ENCODE peak calls at places on chromosome X, in eight cellular contexts. O is uterus, R is thyroid gland, U is SK-N-SH, F is A549, Z is esophagus muscularis mucosa, T is cardiac muscle cell, A is gastrocnemius medialis. H is an unnamed sample. For H3K4me1, the result is how much of the 10 kb centered on the place peaks cover.

GRCh38 chrX:2325076-2325784 is 175.5 kb downstream of the DHRSX start:
- DNase-seq in O (peak), R (peak), U (peak), F (no peak), Z (no peak), T (peak), A (peak), H (peak)

GRCh38 chrX:17584248-17584681 is 153.0 kb upstream of the SCML1 start:
- DNase-seq in O (no peak), R (no peak), U (no peak), F (no peak), Z (no peak), T (peak), A (no peak), H (no peak)

GRCh38 chrX:8627796-8628195 is 104.1 kb downstream of the ANOS1 start:
- DNase-seq in O (no peak), R (no peak), U (no peak), F (no peak), Z (no peak), T (peak), A (no peak), H (no peak)

GRCh38 chrX:11759461-11760311 is 1.6 kb downstream of the MSL3 start:
- DNase-seq in O (peak), R (peak), U (peak), F (peak), Z (peak), T (peak), A (peak), H (peak)

GRCh38 chrX:19791562-19791961 is 95.8 kb downstream of the SH3KBP1 start:
- DNase-seq in O (no peak), R (no peak), U (no peak), F (no peak), Z (no peak), T (peak), A (no peak), H (no peak)

GRCh38 chrX:41116948-41117347 is 31.7 kb downstream of the USP9X start:
- DNase-seq in O (no peak), R (no peak), U (no peak), F (no peak), Z (no peak), T (no peak), A (no peak), H (no peak)

GRCh38 chrX:7068939-7069367 is 78.6 kb upstream of the STS start:
- DNase-seq in O (no peak), R (no peak), U (peak), F (no peak), Z (no peak), T (peak), A (no peak), H (no peak)

GRCh38 chrX:75230296-75230695 is 43.6 kb upstream of the UPRT start:
- DNase-seq in O (no peak), R (no peak), U (no peak), F (no peak), Z (no peak), T (no peak), A (no peak), H (no peak)

GRCh38 chrX:68432648-68433047 is 647 bp downstream of the OPHN1 start:
- DNase-seq in O (peak), R (no peak), U (peak), F (no peak), Z (no peak), T (no peak), A (no peak), H (no peak)

GRCh38 chrX:150060406-150060805 is 122.1 kb upstream of the EOLA2 start:
- DNase-seq in O (no peak), R (no peak), U (no peak), F (no peak), Z (no peak), T (no peak), A (no peak), H (no peak)

GRCh38 chrX:149638860-149639259 is 7.3 kb upstream of the TMEM185A start:
- DNase-seq in O (no peak), R (no peak), U (no peak), F (no peak), Z (no peak), T (no peak), A (no peak), H (no peak)

GRCh38 chrX:9326369-9326768 is 138.5 kb upstream of the TBL1X start:
- DNase-seq in O (no peak), R (no peak), U (no peak), F (no peak), Z (no peak), T (no peak), A (no peak), H (no peak)

GRCh38 chrX:141341341-141341740 is 99.0 kb upstream of the SPANXC start:
- DNase-seq in O (no peak), R (no peak), U (no peak), F (peak), Z (no peak), T (peak), A (no peak), H (no peak)

GRCh38 chrX:30570505-30570904 is 7.1 kb downstream of the TASL start:
- DNase-seq in O (no peak), R (no peak), U (peak), F (no peak), Z (no peak), T (peak), A (no peak), H (no peak)

GRCh38 chrX:110086162-110086915 is 83.4 kb downstream of the TMEM164 start:
- DNase-seq in O (no peak), R (no peak), U (no peak), F (no peak), Z (no peak), T (no peak), A (no peak), H (no peak)

GRCh38 chrX:129777218-129777768 is 2.5 kb upstream of the SASH3 start:
- DNase-seq in O (no peak), R (peak), U (no peak), F (no peak), Z (no peak), T (no peak), A (no peak), H (no peak)

GRCh38 chrX:114964374-114964773 is 53.0 kb downstream of the IL13RA2 start:
- DNase-seq in O (no peak), R (no peak), U (no peak), F (no peak), Z (no peak), T (peak), A (no peak), H (no peak)

GRCh38 chrX:153885968-153886903 is at the start of gene L1CAM:
- DNase-seq in O (no peak), R (no peak), U (peak), F (no peak), Z (no peak), T (no peak), A (no peak), H (no peak)
- H3K4me1 ChIP-seq in O (under half), R (under half), U (under half), F (under half), Z (under half), T (under half), A (under half), H (under half)

GRCh38 chrX:96763608-96764007 is 79.0 kb downstream of the DIAPH2 start:
- DNase-seq in O (no peak), R (no peak), U (peak), F (no peak), Z (no peak), T (no peak), A (no peak), H (no peak)
- H3K4me1 ChIP-seq in O (under half), R (under half), U (under half), F (under half), Z (under half), T (under half), A (under half), H (under half)

GRCh38 chrX:112822892-112823291 is 17.7 kb downstream of the AMOT start:
- DNase-seq in O (no peak), R (no peak), U (no peak), F (no peak), Z (no peak), T (no peak), A (no peak), H (no peak)

GRCh38 chrX:112830540-112830939 is 10.1 kb downstream of the AMOT start:
- DNase-seq in O (no peak), R (no peak), U (no peak), F (no peak), Z (no peak), T (no peak), A (peak), H (no peak)

GRCh38 chrX:112832481-112833095 is 8.0 kb downstream of the AMOT start:
- DNase-seq in O (no peak), R (peak), U (no peak), F (no peak), Z (no peak), T (no peak), A (peak), H (no peak)

GRCh38 chrX:112826020-112826419 is 14.6 kb downstream of the AMOT start:
- DNase-seq in O (no peak), R (no peak), U (no peak), F (no peak), Z (no peak), T (no peak), A (no peak), H (no peak)

DNA sequence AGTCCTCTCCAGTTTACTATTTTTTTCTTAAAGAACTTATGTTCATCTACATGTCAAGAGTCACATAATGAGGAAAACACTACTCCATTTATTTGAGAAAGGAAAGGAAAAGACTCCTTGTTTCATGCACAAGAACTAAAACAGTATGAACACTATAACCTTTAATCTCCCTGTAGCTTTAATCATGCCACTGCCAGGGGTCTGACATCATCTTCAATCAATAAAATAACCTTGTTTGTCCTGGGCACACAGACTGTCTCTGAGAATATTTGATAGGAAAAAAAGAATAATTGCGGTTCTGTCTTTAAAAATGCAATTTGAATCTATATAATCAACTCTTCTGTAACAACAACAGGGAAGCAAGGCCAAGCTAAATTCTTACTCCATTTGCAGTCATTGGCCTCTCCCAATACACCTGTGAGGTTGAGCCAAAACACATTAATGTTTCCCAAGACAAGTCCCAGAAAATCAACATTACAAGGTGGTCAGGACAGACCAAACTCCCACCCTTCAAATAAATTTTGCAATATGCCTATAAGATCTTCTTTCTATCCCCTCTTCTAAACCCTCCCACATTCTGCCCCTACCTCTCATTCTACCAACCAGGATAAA is 13.2 kb downstream of the AMOT start:
- DNase-seq in O (no peak), R (no peak), U (no peak), F (no peak), Z (no peak), T (no peak), A (no peak), H (no peak)
- H3K4me1 ChIP-seq in O (under half), R (under half), U (under half), F (under half), Z (under half), T (under half), A (under half), H (under half)

GRCh38 chrX:38878674-38879375 is 77.6 kb downstream of the MID1IP1 start:
- DNase-seq in O (no peak), R (no peak), U (no peak), F (no peak), Z (no peak), T (no peak), A (no peak), H (no peak)
- H3K4me1 ChIP-seq in O (under half), R (under half), U (under half), F (under half), Z (under half), T (under half), A (under half), H (under half)

DNA sequence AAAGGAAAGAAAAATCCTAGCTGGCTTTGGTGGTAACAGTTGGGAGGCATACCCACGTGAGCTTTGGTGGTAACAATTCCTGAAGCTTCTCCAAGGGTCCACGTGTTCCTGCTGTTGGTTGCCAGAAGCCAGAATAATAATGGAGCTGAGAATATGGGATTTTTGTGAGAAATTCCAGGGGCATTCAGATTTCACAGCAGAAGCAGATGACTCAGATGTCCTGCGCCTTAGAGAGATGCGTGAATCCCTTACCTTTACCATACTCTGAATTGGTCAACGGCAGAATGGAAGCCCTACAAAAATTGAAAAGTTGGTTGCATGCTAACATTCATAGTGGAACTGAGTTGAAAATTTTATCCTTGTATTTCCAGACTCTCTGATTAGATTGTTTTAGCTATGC is 28.8 kb downstream of the PHEX start:
- DNase-seq in O (no peak), R (no peak), U (no peak), F (no peak), Z (no peak), T (peak), A (no peak), H (no peak)
- H3K4me1 ChIP-seq in O (under half), R (under half), U (under half), F (under half), Z (under half), T (under half), A (under half), H (under half)

H was measured in ascending aorta.